ENCODE peak calls at places on chromosome 22, in ten cellular contexts. One of them, this sample, is unnamed. For H3K36me3 and H3K4me1, the result is how much of the 10 kb centered on the place peaks cover.

GRCh38 chr22:45263790-45264269 is 20.9 kb upstream of the UPK3A start:
- DNase-seq in aorta: peak
- DNase-seq in adrenal gland: peak
- DNase-seq in HCT116: peak
- DNase-seq in left ventricle myocardium inferior: peak
- DNase-seq in colonic mucosa: peak
- DNase-seq in spleen: peak
- DNase-seq in mammary epithelial cell: peak
- DNase-seq in IMR-90: peak
- DNase-seq in neuronal stem cell: no peak
- DNase-seq in this sample: no peak

GRCh38 chr22:49307870-49308269 is 519.8 kb downstream of the BRD1 start:
- DNase-seq in adrenal gland: no peak
- DNase-seq in colonic mucosa: peak
- DNase-seq in left ventricle myocardium inferior: no peak
- DNase-seq in HCT116: no peak
- DNase-seq in IMR-90: no peak
- DNase-seq in aorta: no peak
- DNase-seq in mammary epithelial cell: no peak
- DNase-seq in spleen: peak
- DNase-seq in neuronal stem cell: no peak
- DNase-seq in this sample: no peak

GRCh38 chr22:17201285-17201945 is 17.8 kb downstream of the ADA2 start:
- DNase-seq in IMR-90: peak
- DNase-seq in left ventricle myocardium inferior: no peak
- DNase-seq in HCT116: no peak
- DNase-seq in mammary epithelial cell: no peak
- DNase-seq in adrenal gland: no peak
- DNase-seq in colonic mucosa: no peak
- DNase-seq in spleen: no peak
- DNase-seq in neuronal stem cell: no peak
- DNase-seq in aorta: no peak
- DNase-seq in this sample: peak

GRCh38 chr22:27135582-27135981 is 478.2 kb downstream of the MIAT start:
- DNase-seq in adrenal gland: no peak
- DNase-seq in aorta: no peak
- DNase-seq in IMR-90: peak
- DNase-seq in colonic mucosa: no peak
- DNase-seq in neuronal stem cell: no peak
- DNase-seq in HCT116: no peak
- DNase-seq in spleen: no peak
- DNase-seq in left ventricle myocardium inferior: no peak
- DNase-seq in mammary epithelial cell: no peak
- DNase-seq in this sample: no peak

GRCh38 chr22:47692811-47693210 is 930.4 kb downstream of the TBC1D22A start:
- DNase-seq in mammary epithelial cell: no peak
- DNase-seq in neuronal stem cell: no peak
- DNase-seq in left ventricle myocardium inferior: no peak
- DNase-seq in spleen: no peak
- DNase-seq in colonic mucosa: no peak
- DNase-seq in adrenal gland: no peak
- DNase-seq in IMR-90: no peak
- DNase-seq in HCT116: no peak
- DNase-seq in aorta: no peak
- DNase-seq in this sample: no peak

GRCh38 chr22:27844656-27845602 is 43.4 kb upstream of the MN1 start:
- DNase-seq in aorta: no peak
- DNase-seq in HCT116: no peak
- DNase-seq in left ventricle myocardium inferior: no peak
- DNase-seq in neuronal stem cell: no peak
- DNase-seq in spleen: no peak
- DNase-seq in IMR-90: no peak
- DNase-seq in adrenal gland: no peak
- DNase-seq in mammary epithelial cell: no peak
- DNase-seq in colonic mucosa: no peak
- DNase-seq in this sample: no peak

GRCh38 chr22:44412136-44412731 is 85.8 kb downstream of the RTL6 start:
- DNase-seq in HCT116: no peak
- DNase-seq in spleen: peak
- DNase-seq in aorta: no peak
- DNase-seq in adrenal gland: no peak
- DNase-seq in colonic mucosa: no peak
- DNase-seq in left ventricle myocardium inferior: no peak
- DNase-seq in neuronal stem cell: no peak
- DNase-seq in mammary epithelial cell: no peak
- DNase-seq in IMR-90: no peak
- DNase-seq in this sample: no peak

GRCh38 chr22:26169312-26170111 is at the start of gene SEZ6L:
- DNase-seq in aorta: no peak
- DNase-seq in mammary epithelial cell: no peak
- DNase-seq in HCT116: no peak
- DNase-seq in colonic mucosa: no peak
- DNase-seq in spleen: peak
- DNase-seq in IMR-90: no peak
- DNase-seq in left ventricle myocardium inferior: peak
- DNase-seq in neuronal stem cell: peak
- DNase-seq in adrenal gland: no peak
- DNase-seq in this sample: no peak

GRCh38 chr22:48503035-48503625 is 1324.5 kb downstream of the BRD1 start:
- DNase-seq in spleen: peak
- DNase-seq in left ventricle myocardium inferior: no peak
- DNase-seq in colonic mucosa: no peak
- DNase-seq in aorta: no peak
- DNase-seq in IMR-90: no peak
- DNase-seq in neuronal stem cell: no peak
- DNase-seq in HCT116: no peak
- DNase-seq in mammary epithelial cell: no peak
- DNase-seq in adrenal gland: no peak
- DNase-seq in this sample: no peak

GRCh38 chr22:39224550-39224949 is 20.2 kb downstream of the PDGFB start:
- DNase-seq in colonic mucosa: no peak
- DNase-seq in aorta: peak
- DNase-seq in IMR-90: no peak
- DNase-seq in adrenal gland: no peak
- DNase-seq in mammary epithelial cell: no peak
- DNase-seq in spleen: no peak
- DNase-seq in HCT116: no peak
- DNase-seq in left ventricle myocardium inferior: no peak
- DNase-seq in neuronal stem cell: no peak
- DNase-seq in this sample: no peak

GRCh38 chr22:31619611-31620300 is 42.3 kb downstream of the PISD start:
- DNase-seq in aorta: no peak
- DNase-seq in IMR-90: no peak
- DNase-seq in HCT116: no peak
- DNase-seq in left ventricle myocardium inferior: no peak
- DNase-seq in colonic mucosa: no peak
- DNase-seq in neuronal stem cell: no peak
- DNase-seq in adrenal gland: no peak
- DNase-seq in spleen: no peak
- DNase-seq in mammary epithelial cell: no peak
- DNase-seq in this sample: no peak

GRCh38 chr22:28939932-28940331 is 56.6 kb downstream of the ZNRF3 start:
- DNase-seq in colonic mucosa: no peak
- DNase-seq in mammary epithelial cell: no peak
- DNase-seq in aorta: no peak
- DNase-seq in spleen: no peak
- DNase-seq in adrenal gland: no peak
- DNase-seq in HCT116: no peak
- DNase-seq in left ventricle myocardium inferior: no peak
- DNase-seq in neuronal stem cell: no peak
- DNase-seq in IMR-90: no peak
- DNase-seq in this sample: no peak

GRCh38 chr22:28938286-28938833 is 55.0 kb downstream of the ZNRF3 start:
- DNase-seq in HCT116: no peak
- DNase-seq in IMR-90: no peak
- DNase-seq in mammary epithelial cell: no peak
- DNase-seq in neuronal stem cell: no peak
- DNase-seq in aorta: no peak
- DNase-seq in colonic mucosa: no peak
- DNase-seq in left ventricle myocardium inferior: no peak
- DNase-seq in adrenal gland: no peak
- DNase-seq in spleen: no peak
- DNase-seq in this sample: no peak

GRCh38 chr22:28942333-28942732 is 59.0 kb downstream of the ZNRF3 start:
- DNase-seq in HCT116: no peak
- DNase-seq in colonic mucosa: no peak
- DNase-seq in IMR-90: no peak
- DNase-seq in left ventricle myocardium inferior: no peak
- DNase-seq in spleen: no peak
- DNase-seq in mammary epithelial cell: no peak
- DNase-seq in adrenal gland: no peak
- DNase-seq in neuronal stem cell: no peak
- DNase-seq in aorta: no peak
- DNase-seq in this sample: no peak

GRCh38 chr22:28939394-28939793 is 56.0 kb downstream of the ZNRF3 start:
- DNase-seq in colonic mucosa: no peak
- DNase-seq in left ventricle myocardium inferior: no peak
- DNase-seq in IMR-90: no peak
- DNase-seq in HCT116: no peak
- DNase-seq in spleen: no peak
- DNase-seq in adrenal gland: no peak
- DNase-seq in aorta: no peak
- DNase-seq in mammary epithelial cell: no peak
- DNase-seq in neuronal stem cell: no peak
- DNase-seq in this sample: no peak

DNA sequence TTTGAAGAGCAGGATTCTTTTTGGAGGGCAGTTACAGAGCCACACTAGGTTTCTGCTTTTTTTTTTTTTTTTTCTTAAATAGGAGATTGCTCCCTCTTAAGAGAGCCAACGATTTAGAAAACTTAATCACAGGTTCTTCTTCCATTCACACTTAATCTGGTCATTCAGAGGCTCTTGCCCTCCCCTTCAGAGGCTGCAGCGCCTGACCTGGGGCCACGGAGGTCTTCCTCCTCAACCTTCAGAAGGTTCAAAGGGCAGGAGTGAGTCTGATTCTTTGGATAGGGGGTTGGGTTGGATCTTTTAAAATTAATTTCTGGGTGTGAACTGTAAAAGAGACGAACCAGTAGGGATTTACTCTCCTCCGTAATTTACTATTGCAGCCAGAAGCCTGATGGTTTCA is 57.1 kb downstream of the ZNRF3 start:
- DNase-seq in neuronal stem cell: no peak
- DNase-seq in aorta: no peak
- DNase-seq in colonic mucosa: no peak
- DNase-seq in mammary epithelial cell: no peak
- DNase-seq in HCT116: no peak
- DNase-seq in left ventricle myocardium inferior: no peak
- DNase-seq in adrenal gland: no peak
- DNase-seq in IMR-90: no peak
- DNase-seq in spleen: no peak
- DNase-seq in this sample: no peak
- H3K27ac ChIP-seq in neuronal stem cell: peak
- H3K27ac ChIP-seq in aorta: peak
- H3K27ac ChIP-seq in colonic mucosa: no peak
- H3K27ac ChIP-seq in mammary epithelial cell: no peak
- H3K27ac ChIP-seq in HCT116: no peak
- H3K27ac ChIP-seq in left ventricle myocardium inferior: no peak
- H3K27ac ChIP-seq in adrenal gland: no peak
- H3K27ac ChIP-seq in IMR-90: no peak
- H3K27ac ChIP-seq in spleen: no peak
- H3K27ac ChIP-seq in this sample: no peak

GRCh38 chr22:20116951-20117645 is at the start of gene TRMT2A:
- DNase-seq in mammary epithelial cell: peak
- DNase-seq in colonic mucosa: peak
- DNase-seq in left ventricle myocardium inferior: peak
- DNase-seq in HCT116: peak
- DNase-seq in aorta: peak
- DNase-seq in spleen: peak
- DNase-seq in neuronal stem cell: peak
- DNase-seq in IMR-90: peak
- DNase-seq in adrenal gland: peak
- DNase-seq in this sample: peak
- H3K36me3 ChIP-seq in mammary epithelial cell: under half
- H3K36me3 ChIP-seq in colonic mucosa: under half
- H3K36me3 ChIP-seq in left ventricle myocardium inferior: half or more
- H3K36me3 ChIP-seq in HCT116: under half
- H3K36me3 ChIP-seq in aorta: under half
- H3K36me3 ChIP-seq in spleen: half or more
- H3K36me3 ChIP-seq in neuronal stem cell: half or more
- H3K36me3 ChIP-seq in IMR-90: half or more
- H3K36me3 ChIP-seq in adrenal gland: under half
- H3K36me3 ChIP-seq in this sample: under half

DNA sequence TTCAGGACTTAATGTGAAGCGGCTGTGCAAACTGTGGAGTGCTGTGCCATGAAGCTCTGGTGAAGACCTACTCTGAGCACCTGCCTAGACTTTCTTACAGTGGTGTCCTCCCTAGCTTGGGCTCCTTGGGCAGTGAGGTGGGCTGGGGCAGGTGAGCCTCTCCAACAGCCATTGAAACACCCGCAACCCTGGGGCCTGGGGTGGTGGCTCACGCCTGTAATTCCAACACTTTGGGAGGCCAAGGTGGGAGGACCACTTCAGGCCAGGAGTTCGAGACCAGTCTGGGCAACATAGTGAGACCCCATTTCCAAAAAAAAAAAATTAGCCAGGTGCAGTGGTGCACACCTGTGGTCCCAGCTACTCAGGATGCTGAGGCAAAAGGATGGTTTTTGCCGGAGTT is 14.3 kb upstream of the SEC14L3 start:
- DNase-seq in adrenal gland: no peak
- DNase-seq in spleen: no peak
- DNase-seq in HCT116: no peak
- DNase-seq in colonic mucosa: no peak
- DNase-seq in neuronal stem cell: no peak
- DNase-seq in aorta: peak
- DNase-seq in left ventricle myocardium inferior: no peak
- DNase-seq in IMR-90: no peak
- DNase-seq in mammary epithelial cell: no peak
- DNase-seq in this sample: no peak
- H3K4me1 ChIP-seq in adrenal gland: under half
- H3K4me1 ChIP-seq in spleen: under half
- H3K4me1 ChIP-seq in HCT116: under half
- H3K4me1 ChIP-seq in colonic mucosa: under half
- H3K4me1 ChIP-seq in neuronal stem cell: under half
- H3K4me1 ChIP-seq in aorta: under half
- H3K4me1 ChIP-seq in left ventricle myocardium inferior: under half
- H3K4me1 ChIP-seq in IMR-90: under half
- H3K4me1 ChIP-seq in mammary epithelial cell: under half
- H3K4me1 ChIP-seq in this sample: under half

DNA sequence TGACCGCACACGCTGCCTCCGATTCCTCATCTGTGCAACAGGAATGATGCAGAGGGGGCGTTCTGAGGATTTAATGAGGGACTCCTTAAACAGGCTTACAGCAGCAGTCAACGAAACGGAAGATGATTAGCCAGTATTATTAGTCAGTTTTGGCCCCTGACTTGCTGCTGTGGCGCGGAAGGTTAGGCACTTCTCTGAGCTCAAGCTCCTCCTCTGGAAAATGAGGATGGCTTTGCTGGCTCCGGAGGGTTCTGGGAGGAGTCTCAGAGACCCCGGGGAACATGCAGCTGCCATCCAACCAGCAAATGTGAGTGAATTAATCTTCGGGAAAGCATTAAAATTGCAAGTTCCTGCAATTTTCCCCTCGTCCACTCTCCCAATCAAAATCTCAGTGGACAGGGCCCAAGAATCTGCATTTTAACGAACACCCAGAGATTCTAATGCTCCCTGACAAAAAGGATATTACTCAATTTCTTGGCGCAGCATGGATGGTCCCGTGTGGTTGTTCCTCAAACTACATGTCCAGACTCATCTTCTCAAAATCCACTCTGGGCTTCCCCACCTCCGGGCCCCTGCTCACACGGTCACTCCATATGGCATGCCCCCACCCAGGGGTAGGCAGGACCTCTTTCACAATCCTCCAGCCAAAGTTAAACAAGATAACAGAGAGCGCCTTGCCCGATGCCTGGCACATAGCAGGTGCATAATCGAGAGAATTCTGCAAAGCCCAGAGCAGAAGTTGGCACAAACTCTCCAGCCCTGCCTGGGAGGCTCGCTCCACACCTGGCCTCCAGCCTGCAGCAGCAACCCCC is 6.4 kb downstream of the ELFN2 start:
- DNase-seq in spleen: no peak
- DNase-seq in neuronal stem cell: no peak
- DNase-seq in aorta: no peak
- DNase-seq in IMR-90: peak
- DNase-seq in left ventricle myocardium inferior: no peak
- DNase-seq in colonic mucosa: no peak
- DNase-seq in HCT116: no peak
- DNase-seq in adrenal gland: no peak
- DNase-seq in mammary epithelial cell: peak
- DNase-seq in this sample: no peak
- H3K27ac ChIP-seq in spleen: no peak
- H3K27ac ChIP-seq in neuronal stem cell: no peak
- H3K27ac ChIP-seq in aorta: no peak
- H3K27ac ChIP-seq in IMR-90: no peak
- H3K27ac ChIP-seq in left ventricle myocardium inferior: no peak
- H3K27ac ChIP-seq in colonic mucosa: no peak
- H3K27ac ChIP-seq in HCT116: peak
- H3K27ac ChIP-seq in adrenal gland: no peak
- H3K27ac ChIP-seq in mammary epithelial cell: no peak
- H3K27ac ChIP-seq in this sample: no peak

This sample was measured in iPS DF 6.9.